ENCODE peak calls at places on chromosomes 7 and 10, in four cellular contexts. One of them, this sample, is unnamed.

GRCh38 chr10:98394855-98395440 is 20.0 kb downstream of the PYROXD2 start:
- DNase-seq in coronary artery: no peak
- DNase-seq in BE2C: no peak
- DNase-seq in fibroblast of mammary gland: no peak
- DNase-seq in this sample: no peak

GRCh38 chr7:122884186-122884585 is 2.1 kb downstream of the CADPS2 start:
- DNase-seq in coronary artery: no peak
- DNase-seq in BE2C: no peak
- DNase-seq in fibroblast of mammary gland: no peak
- DNase-seq in this sample: no peak

GRCh38 chr7:150969483-150969874 is 8.6 kb downstream of the KCNH2 start:
- DNase-seq in coronary artery: no peak
- DNase-seq in BE2C: no peak
- DNase-seq in fibroblast of mammary gland: no peak
- DNase-seq in this sample: no peak

GRCh38 chr10:34121125-34121973 is 693.7 kb downstream of the PARD3 start:
- DNase-seq in coronary artery: no peak
- DNase-seq in BE2C: no peak
- DNase-seq in fibroblast of mammary gland: no peak
- DNase-seq in this sample: peak; percentile 38

GRCh38 chr10:11231285-11231684 is 213.6 kb downstream of the CELF2 start:
- DNase-seq in coronary artery: no peak
- DNase-seq in BE2C: no peak
- DNase-seq in fibroblast of mammary gland: no peak
- DNase-seq in this sample: no peak

GRCh38 chr10:18418579-18419210 is 232.7 kb downstream of the NSUN6 start:
- DNase-seq in coronary artery: no peak
- DNase-seq in BE2C: no peak
- DNase-seq in fibroblast of mammary gland: peak; percentile 1
- DNase-seq in this sample: peak; percentile 2

GRCh38 chr10:95346715-95347401 is 56.1 kb upstream of the PDLIM1 start:
- DNase-seq in coronary artery: no peak
- DNase-seq in BE2C: no peak
- DNase-seq in fibroblast of mammary gland: no peak
- DNase-seq in this sample: peak; percentile 38

GRCh38 chr7:11373546-11374142 is 400.0 kb downstream of the PHF14 start:
- DNase-seq in coronary artery: no peak
- DNase-seq in BE2C: no peak
- DNase-seq in fibroblast of mammary gland: peak; percentile 18
- DNase-seq in this sample: peak; percentile 39

GRCh38 chr10:73975388-73975787 is 22.5 kb upstream of the VCL start:
- DNase-seq in coronary artery: no peak
- DNase-seq in BE2C: no peak
- DNase-seq in fibroblast of mammary gland: no peak
- DNase-seq in this sample: no peak

GRCh38 chr10:546971-547590 is 142.4 kb downstream of the DIP2C start:
- DNase-seq in coronary artery: peak; percentile 21
- DNase-seq in BE2C: no peak
- DNase-seq in fibroblast of mammary gland: no peak
- DNase-seq in this sample: no peak

GRCh38 chr7:3951656-3952055 is 650.6 kb downstream of the SDK1 start:
- DNase-seq in coronary artery: no peak
- DNase-seq in BE2C: no peak
- DNase-seq in fibroblast of mammary gland: no peak
- DNase-seq in this sample: no peak

GRCh38 chr10:108358912-108359311 is 1194.4 kb upstream of the SORCS1 start:
- DNase-seq in coronary artery: no peak
- DNase-seq in BE2C: peak; percentile 5
- DNase-seq in fibroblast of mammary gland: peak; percentile 97
- DNase-seq in this sample: peak; percentile 86

GRCh38 chr7:99825873-99826272 is 1.9 kb upstream of the CYP3A43 start:
- DNase-seq in coronary artery: no peak
- DNase-seq in BE2C: no peak
- DNase-seq in fibroblast of mammary gland: no peak
- DNase-seq in this sample: no peak

GRCh38 chr7:99824091-99824490 is 3.7 kb upstream of the CYP3A43 start:
- DNase-seq in coronary artery: no peak
- DNase-seq in BE2C: no peak
- DNase-seq in fibroblast of mammary gland: no peak
- DNase-seq in this sample: no peak

GRCh38 chr7:99827040-99827778 is 604 bp upstream of the CYP3A43 start:
- DNase-seq in coronary artery: no peak
- DNase-seq in BE2C: no peak
- DNase-seq in fibroblast of mammary gland: no peak
- DNase-seq in this sample: no peak

GRCh38 chr7:99822731-99823718 is 4.8 kb upstream of the CYP3A43 start:
- DNase-seq in coronary artery: no peak
- DNase-seq in BE2C: no peak
- DNase-seq in fibroblast of mammary gland: no peak
- DNase-seq in this sample: no peak

DNA sequence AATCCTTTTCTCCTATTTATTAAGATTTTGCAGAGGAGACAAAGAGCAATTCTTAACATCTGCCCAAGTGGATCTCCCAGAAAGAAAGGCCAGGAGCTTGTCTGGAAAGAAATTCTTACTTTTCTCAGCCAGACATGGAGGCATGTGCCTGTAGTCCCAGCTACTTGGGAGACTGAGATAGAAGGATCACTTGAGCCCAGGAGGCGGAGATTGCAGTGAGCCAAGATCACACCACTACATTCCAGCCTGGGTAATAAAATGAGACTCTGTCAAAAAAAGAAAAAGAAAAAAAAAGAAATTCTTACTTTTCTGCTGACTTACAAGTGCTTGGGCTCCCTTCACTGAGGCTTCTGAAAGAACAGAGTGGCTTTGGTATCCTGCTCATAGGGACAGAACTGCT is 2.4 kb upstream of the CYP3A43 start:
- DNase-seq in coronary artery: no peak
- DNase-seq in BE2C: no peak
- DNase-seq in fibroblast of mammary gland: no peak
- DNase-seq in this sample: no peak
- H3K4me3 ChIP-seq in coronary artery: no peak overlapping the region
- H3K4me3 ChIP-seq in BE2C: no peak overlapping the region
- H3K4me3 ChIP-seq in fibroblast of mammary gland: no peak overlapping the region
- H3K4me3 ChIP-seq in this sample: no peak overlapping the region

DNA sequence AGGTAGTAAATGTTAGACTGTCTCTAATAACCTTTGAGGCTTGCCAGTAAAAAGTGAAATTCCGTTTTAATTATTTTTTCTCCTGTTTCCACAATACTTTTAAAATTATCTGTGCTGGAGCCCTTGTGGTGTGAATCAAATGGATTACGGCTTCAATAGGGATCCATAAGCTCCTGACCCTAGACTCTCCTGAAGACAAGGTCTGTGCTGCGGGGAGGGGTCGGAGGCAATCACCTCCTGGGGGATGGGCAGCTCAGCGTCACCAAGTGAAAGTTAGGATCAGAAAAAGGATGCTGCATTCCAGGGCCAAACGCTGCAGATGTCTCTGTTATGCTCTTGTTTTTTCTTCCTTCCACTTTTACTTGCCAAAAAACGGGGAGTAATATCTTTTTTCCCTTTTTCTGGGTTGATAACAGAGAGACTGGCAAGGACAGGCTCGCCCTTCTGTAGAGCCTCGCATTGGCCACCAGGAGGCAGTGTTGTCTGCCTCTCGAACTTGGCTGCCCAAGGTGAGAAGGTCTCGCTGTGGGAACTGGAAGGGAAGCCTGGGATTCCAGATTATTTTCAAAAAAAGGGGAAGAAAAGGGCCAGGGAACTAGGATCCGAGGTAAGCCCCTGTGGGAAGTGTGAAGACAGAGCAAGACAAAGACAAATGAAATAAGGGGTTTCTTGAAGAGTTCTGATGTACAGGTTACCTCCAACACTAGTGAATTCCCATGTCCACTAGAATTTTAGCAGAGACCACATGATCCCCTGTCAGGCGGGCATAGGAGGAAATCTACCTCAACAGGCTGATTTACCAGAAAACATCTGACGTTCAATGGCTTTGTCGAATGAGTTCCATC is 621.9 kb downstream of the ACTR3B start:
- DNase-seq in coronary artery: no peak
- DNase-seq in BE2C: peak; percentile 54
- DNase-seq in fibroblast of mammary gland: no peak
- DNase-seq in this sample: no peak
- TF ChIP-seq CTCF in coronary artery: no peak
- TF ChIP-seq CTCF in BE2C: peak; percentile 99
- TF ChIP-seq CTCF in fibroblast of mammary gland: peak; percentile 23
- TF ChIP-seq CTCF in this sample: no peak

DNA sequence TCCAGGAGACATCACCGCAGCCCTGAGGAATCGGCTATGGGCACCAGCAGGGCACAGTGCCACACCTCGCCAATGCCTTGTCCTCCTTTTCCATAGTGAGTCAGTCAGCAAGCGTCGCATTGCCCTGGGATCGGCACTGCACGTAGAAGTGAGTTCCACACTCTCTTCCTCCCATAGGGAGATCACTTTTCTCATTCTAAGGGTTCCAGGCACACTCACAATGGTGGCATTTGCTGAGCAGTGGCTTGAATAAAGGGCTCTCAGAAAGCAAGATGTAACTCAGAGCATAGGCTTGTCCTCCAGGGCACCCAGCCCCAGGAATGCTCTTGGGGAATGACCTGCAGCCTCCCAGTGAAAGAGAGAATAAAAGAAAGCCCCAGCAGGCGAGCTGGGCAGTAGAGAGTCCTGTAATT is 1.1 kb upstream of the VIM start:
- DNase-seq in coronary artery: no peak
- DNase-seq in BE2C: no peak
- DNase-seq in fibroblast of mammary gland: no peak
- DNase-seq in this sample: no peak
- H3K4me3 ChIP-seq in coronary artery: peak overlapping the region; percentile 100
- H3K4me3 ChIP-seq in BE2C: no peak overlapping the region
- H3K4me3 ChIP-seq in fibroblast of mammary gland: no peak overlapping the region
- H3K4me3 ChIP-seq in this sample: peak overlapping the region; percentile 98

GRCh38 chr10:127492607-127493250 is 56.4 kb upstream of the NPS start:
- DNase-seq in coronary artery: no peak
- DNase-seq in BE2C: no peak
- DNase-seq in fibroblast of mammary gland: no peak
- DNase-seq in this sample: no peak
- TF ChIP-seq CTCF in coronary artery: no peak
- TF ChIP-seq CTCF in BE2C: no peak
- TF ChIP-seq CTCF in fibroblast of mammary gland: no peak
- TF ChIP-seq CTCF in this sample: no peak

GRCh38 chr7:88183051-88183450 is 36.8 kb downstream of the SRI start:
- DNase-seq in coronary artery: no peak
- DNase-seq in BE2C: no peak
- DNase-seq in fibroblast of mammary gland: no peak
- DNase-seq in this sample: no peak

GRCh38 chr7:88184848-88185304 is 35.0 kb downstream of the SRI start:
- DNase-seq in coronary artery: no peak
- DNase-seq in BE2C: no peak
- DNase-seq in fibroblast of mammary gland: peak; percentile 62
- DNase-seq in this sample: peak; percentile 18
- H3K4me3 ChIP-seq in coronary artery: no peak overlapping the region
- H3K4me3 ChIP-seq in BE2C: no peak overlapping the region
- H3K4me3 ChIP-seq in fibroblast of mammary gland: no peak overlapping the region
- H3K4me3 ChIP-seq in this sample: no peak overlapping the region

GRCh38 chr7:32381024-32381601 is 109.1 kb downstream of the LSM5 start:
- DNase-seq in coronary artery: no peak
- DNase-seq in BE2C: no peak
- DNase-seq in fibroblast of mammary gland: no peak
- DNase-seq in this sample: no peak
- TF ChIP-seq CTCF in coronary artery: no peak
- TF ChIP-seq CTCF in BE2C: no peak
- TF ChIP-seq CTCF in fibroblast of mammary gland: no peak
- TF ChIP-seq CTCF in this sample: no peak

GRCh38 chr7:90320014-90320413 is 1.1 kb downstream of the FAM237B start:
- DNase-seq in coronary artery: no peak
- DNase-seq in BE2C: no peak
- DNase-seq in fibroblast of mammary gland: no peak
- DNase-seq in this sample: no peak

GRCh38 chr7:90322837-90323236 is 1.7 kb upstream of the FAM237B start:
- DNase-seq in coronary artery: no peak
- DNase-seq in BE2C: no peak
- DNase-seq in fibroblast of mammary gland: no peak
- DNase-seq in this sample: no peak

GRCh38 chr7:90320801-90321494 is at the start of gene FAM237B:
- DNase-seq in coronary artery: no peak
- DNase-seq in BE2C: no peak
- DNase-seq in fibroblast of mammary gland: peak; percentile 34
- DNase-seq in this sample: peak; percentile 26

GRCh38 chr7:90320418-90320800 is 695 bp downstream of the FAM237B start:
- DNase-seq in coronary artery: no peak
- DNase-seq in BE2C: no peak
- DNase-seq in fibroblast of mammary gland: no peak
- DNase-seq in this sample: no peak
- H3K4me3 ChIP-seq in coronary artery: peak overlapping the region; percentile 55
- H3K4me3 ChIP-seq in BE2C: no peak overlapping the region
- H3K4me3 ChIP-seq in fibroblast of mammary gland: peak overlapping the region; percentile 46
- H3K4me3 ChIP-seq in this sample: no peak overlapping the region